ENCODE peak calls at places on chromosomes 6 and 20, in six cellular contexts. One of them, this sample, is unnamed.

GRCh38 chr6:7693827-7694226 is 32.1 kb upstream of the BMP6 start:
- DNase-seq in endodermal cell: no peak
- DNase-seq in bronchial epithelial cell: no peak
- DNase-seq in fibroblast of mammary gland: no peak
- DNase-seq in glutamatergic neuron: no peak
- DNase-seq in WTC11: no peak
- DNase-seq in this sample: no peak

GRCh38 chr20:63286781-63287696 is 5.9 kb upstream of the COL20A1 start:
- DNase-seq in bronchial epithelial cell: no peak
- DNase-seq in endodermal cell: no peak
- DNase-seq in glutamatergic neuron: no peak
- DNase-seq in fibroblast of mammary gland: no peak
- DNase-seq in WTC11: no peak
- DNase-seq in this sample: no peak

GRCh38 chr20:41482647-41483552 is 116.3 kb upstream of the EMILIN3 start:
- DNase-seq in bronchial epithelial cell: peak; percentile 12
- DNase-seq in fibroblast of mammary gland: peak; percentile 77
- DNase-seq in endodermal cell: no peak
- DNase-seq in glutamatergic neuron: no peak
- DNase-seq in WTC11: no peak
- DNase-seq in this sample: peak; percentile 70

GRCh38 chr6:141682391-141682790 is 450.3 kb upstream of the GJE1 start:
- DNase-seq in bronchial epithelial cell: peak; percentile 63
- DNase-seq in glutamatergic neuron: no peak
- DNase-seq in endodermal cell: no peak
- DNase-seq in WTC11: no peak
- DNase-seq in fibroblast of mammary gland: peak; percentile 22
- DNase-seq in this sample: no peak

GRCh38 chr20:49656304-49656703 is 57.4 kb downstream of the B4GALT5 start:
- DNase-seq in WTC11: no peak
- DNase-seq in endodermal cell: no peak
- DNase-seq in bronchial epithelial cell: no peak
- DNase-seq in glutamatergic neuron: no peak
- DNase-seq in fibroblast of mammary gland: peak; percentile 43
- DNase-seq in this sample: no peak

GRCh38 chr6:148854086-148854485 is 107.3 kb downstream of the UST start:
- DNase-seq in fibroblast of mammary gland: peak; percentile 29
- DNase-seq in glutamatergic neuron: no peak
- DNase-seq in bronchial epithelial cell: peak; percentile 94
- DNase-seq in WTC11: no peak
- DNase-seq in endodermal cell: no peak
- DNase-seq in this sample: no peak

GRCh38 chr20:43915209-43916072 is 789 bp downstream of the TOX2 start:
- DNase-seq in endodermal cell: peak; percentile 85
- DNase-seq in glutamatergic neuron: peak; percentile 48
- DNase-seq in fibroblast of mammary gland: peak; percentile 14
- DNase-seq in bronchial epithelial cell: no peak
- DNase-seq in WTC11: peak; percentile 63
- DNase-seq in this sample: no peak

GRCh38 chr6:22221630-22222029 is 75.2 kb downstream of the PRL start:
- DNase-seq in bronchial epithelial cell: peak; percentile 91
- DNase-seq in glutamatergic neuron: no peak
- DNase-seq in WTC11: no peak
- DNase-seq in endodermal cell: peak; percentile 59
- DNase-seq in fibroblast of mammary gland: no peak
- DNase-seq in this sample: no peak

GRCh38 chr20:37907677-37908397 is 4.9 kb downstream of the VSTM2L start:
- DNase-seq in WTC11: peak; percentile 46
- DNase-seq in endodermal cell: peak; percentile 82
- DNase-seq in bronchial epithelial cell: peak; percentile 42
- DNase-seq in glutamatergic neuron: peak; percentile 56
- DNase-seq in fibroblast of mammary gland: peak; percentile 72
- DNase-seq in this sample: peak; percentile 94

GRCh38 chr20:56249244-56249955 is 868 bp downstream of the MC3R start:
- DNase-seq in bronchial epithelial cell: no peak
- DNase-seq in glutamatergic neuron: peak; percentile 28
- DNase-seq in fibroblast of mammary gland: peak; percentile 13
- DNase-seq in WTC11: peak; percentile 17
- DNase-seq in endodermal cell: peak; percentile 88
- DNase-seq in this sample: no peak

DNA sequence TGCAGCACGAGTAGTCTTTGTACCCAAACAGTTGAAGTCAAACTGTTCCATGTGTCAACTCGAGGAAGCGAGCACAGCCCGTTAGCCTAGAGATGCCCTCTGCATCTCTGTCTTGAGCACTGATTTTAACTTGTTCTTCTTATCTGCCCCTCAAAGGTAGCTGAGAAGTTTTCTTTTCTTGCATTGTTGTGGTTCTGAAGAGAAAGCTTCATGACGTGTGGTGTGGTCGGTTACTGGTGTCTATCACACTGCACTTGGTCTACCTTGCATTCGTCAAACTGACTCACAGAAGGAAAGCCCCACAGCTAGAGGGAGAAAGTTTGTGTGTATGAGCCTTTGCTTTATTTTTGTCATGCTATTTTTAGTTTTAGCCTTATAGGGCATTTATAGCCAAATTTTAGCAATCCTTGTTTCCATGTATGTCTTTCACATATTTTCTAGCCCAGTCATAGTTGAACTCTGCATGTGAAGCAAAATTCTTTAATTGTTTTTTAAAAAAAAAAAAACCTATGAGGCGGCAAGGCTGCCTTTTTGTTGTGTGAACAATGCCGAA is 115.1 kb downstream of the JAG1 start:
- DNase-seq in bronchial epithelial cell: peak; percentile 93
- DNase-seq in endodermal cell: no peak
- DNase-seq in glutamatergic neuron: no peak
- DNase-seq in fibroblast of mammary gland: peak; percentile 85
- DNase-seq in WTC11: no peak
- DNase-seq in this sample: peak; percentile 91
- TF ChIP-seq CTCF in bronchial epithelial cell: no peak
- TF ChIP-seq CTCF in endodermal cell: no peak
- TF ChIP-seq CTCF in glutamatergic neuron: no peak
- TF ChIP-seq CTCF in fibroblast of mammary gland: peak; percentile 20
- TF ChIP-seq CTCF in WTC11: no peak
- TF ChIP-seq CTCF in this sample: peak; percentile 46

GRCh38 chr6:28351087-28351486 is 1.3 kb downstream of the ZKSCAN3 start:
- DNase-seq in glutamatergic neuron: no peak
- DNase-seq in WTC11: no peak
- DNase-seq in endodermal cell: no peak
- DNase-seq in fibroblast of mammary gland: no peak
- DNase-seq in bronchial epithelial cell: no peak
- DNase-seq in this sample: no peak

GRCh38 chr6:28349892-28350737 is at the start of gene ZKSCAN3:
- DNase-seq in endodermal cell: peak; percentile 94
- DNase-seq in WTC11: peak; percentile 85
- DNase-seq in fibroblast of mammary gland: peak; percentile 72
- DNase-seq in glutamatergic neuron: peak; percentile 84
- DNase-seq in bronchial epithelial cell: peak; percentile 72
- DNase-seq in this sample: peak; percentile 28

GRCh38 chr6:28351493-28351925 is 1.8 kb downstream of the ZKSCAN3 start:
- DNase-seq in bronchial epithelial cell: no peak
- DNase-seq in fibroblast of mammary gland: no peak
- DNase-seq in WTC11: no peak
- DNase-seq in glutamatergic neuron: no peak
- DNase-seq in endodermal cell: no peak
- DNase-seq in this sample: no peak

GRCh38 chr6:28347119-28347518 is 2.6 kb upstream of the ZKSCAN3 start:
- DNase-seq in fibroblast of mammary gland: no peak
- DNase-seq in bronchial epithelial cell: no peak
- DNase-seq in glutamatergic neuron: no peak
- DNase-seq in WTC11: no peak
- DNase-seq in endodermal cell: no peak
- DNase-seq in this sample: no peak

GRCh38 chr6:28349344-28349891 is 329 bp upstream of the ZKSCAN3 start:
- DNase-seq in glutamatergic neuron: no peak
- DNase-seq in WTC11: no peak
- DNase-seq in bronchial epithelial cell: no peak
- DNase-seq in fibroblast of mammary gland: no peak
- DNase-seq in endodermal cell: no peak
- DNase-seq in this sample: no peak
- TF ChIP-seq CTCF in glutamatergic neuron: no peak
- TF ChIP-seq CTCF in WTC11: no peak
- TF ChIP-seq CTCF in bronchial epithelial cell: no peak
- TF ChIP-seq CTCF in fibroblast of mammary gland: no peak
- TF ChIP-seq CTCF in endodermal cell: no peak
- TF ChIP-seq CTCF in this sample: no peak

GRCh38 chr20:46557231-46557956 is 6.9 kb upstream of the OCSTAMP start:
- DNase-seq in bronchial epithelial cell: peak; percentile 78
- DNase-seq in WTC11: no peak
- DNase-seq in endodermal cell: no peak
- DNase-seq in glutamatergic neuron: no peak
- DNase-seq in fibroblast of mammary gland: peak; percentile 67
- DNase-seq in this sample: no peak

GRCh38 chr20:46559001-46559400 is 8.5 kb upstream of the OCSTAMP start:
- DNase-seq in fibroblast of mammary gland: no peak
- DNase-seq in WTC11: no peak
- DNase-seq in glutamatergic neuron: no peak
- DNase-seq in endodermal cell: no peak
- DNase-seq in bronchial epithelial cell: no peak
- DNase-seq in this sample: no peak

GRCh38 chr20:46562009-46562372 is 11.5 kb upstream of the OCSTAMP start:
- DNase-seq in glutamatergic neuron: no peak
- DNase-seq in WTC11: no peak
- DNase-seq in bronchial epithelial cell: no peak
- DNase-seq in fibroblast of mammary gland: no peak
- DNase-seq in endodermal cell: no peak
- DNase-seq in this sample: no peak

GRCh38 chr20:46558511-46558959 is 8.1 kb upstream of the OCSTAMP start:
- DNase-seq in fibroblast of mammary gland: peak; percentile 96
- DNase-seq in glutamatergic neuron: peak; percentile 36
- DNase-seq in endodermal cell: no peak
- DNase-seq in bronchial epithelial cell: peak; percentile 95
- DNase-seq in WTC11: no peak
- DNase-seq in this sample: peak; percentile 15

DNA sequence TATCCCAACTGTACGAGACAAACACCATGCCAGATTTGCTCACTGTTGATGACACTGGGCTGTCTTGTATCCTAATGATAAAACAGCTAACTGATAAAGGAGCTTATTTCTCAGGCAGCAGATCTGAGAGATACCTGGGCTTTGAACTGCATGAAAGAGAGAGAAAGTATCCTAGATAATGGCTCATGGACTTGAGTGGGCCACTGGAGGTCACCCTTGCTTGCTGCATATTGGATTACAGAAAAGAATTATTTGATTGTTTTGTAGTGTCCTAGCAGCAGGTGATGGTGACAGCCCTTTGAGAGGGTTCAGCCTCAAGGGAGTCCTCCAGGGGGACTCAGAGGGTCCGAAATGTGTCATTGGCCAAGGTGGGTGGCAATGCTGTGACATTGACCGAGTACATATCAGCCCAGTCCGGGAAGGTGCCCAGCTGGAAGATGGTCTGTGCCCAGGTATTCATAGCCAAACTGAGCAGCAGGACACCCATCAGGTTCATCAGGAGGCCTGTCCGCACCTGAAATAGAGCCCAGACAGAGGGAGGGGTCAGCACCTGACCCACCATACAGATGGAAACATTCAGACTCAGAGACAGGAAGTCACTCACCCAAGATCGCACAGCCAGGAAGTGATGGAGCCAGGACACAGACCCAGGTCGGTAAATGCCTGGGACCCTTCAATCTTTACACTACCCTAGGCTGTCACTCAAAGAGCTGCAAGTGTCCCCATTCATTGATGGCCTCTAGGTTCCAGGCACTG is 9.4 kb upstream of the OCSTAMP start:
- DNase-seq in endodermal cell: no peak
- DNase-seq in WTC11: no peak
- DNase-seq in glutamatergic neuron: no peak
- DNase-seq in fibroblast of mammary gland: no peak
- DNase-seq in bronchial epithelial cell: no peak
- DNase-seq in this sample: no peak
- TF ChIP-seq CTCF in endodermal cell: peak; percentile 60
- TF ChIP-seq CTCF in WTC11: no peak
- TF ChIP-seq CTCF in glutamatergic neuron: no peak
- TF ChIP-seq CTCF in fibroblast of mammary gland: no peak
- TF ChIP-seq CTCF in bronchial epithelial cell: no peak
- TF ChIP-seq CTCF in this sample: peak; percentile 3

DNA sequence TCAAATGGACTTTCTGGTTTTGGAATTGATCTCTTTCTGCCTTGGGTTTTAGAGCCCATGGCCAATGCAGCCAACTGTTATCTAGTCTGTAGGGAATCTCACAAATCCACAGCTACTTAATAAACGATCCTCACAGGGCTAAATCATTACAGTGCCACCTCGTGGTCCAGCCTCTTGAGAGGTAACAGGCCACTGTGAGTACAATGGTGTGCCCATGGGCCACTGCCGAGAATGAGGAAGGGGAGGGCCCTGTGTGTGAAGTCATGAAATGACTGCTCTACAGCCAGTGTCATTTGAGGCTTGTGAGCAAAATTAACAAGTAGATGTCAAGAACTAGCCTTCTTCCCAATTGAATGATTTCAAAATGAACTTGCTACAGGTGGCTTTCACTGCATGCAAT is 54.3 kb upstream of the GMPR start:
- DNase-seq in glutamatergic neuron: no peak
- DNase-seq in bronchial epithelial cell: peak; percentile 57
- DNase-seq in WTC11: peak; percentile 36
- DNase-seq in fibroblast of mammary gland: peak; percentile 18
- DNase-seq in endodermal cell: peak; percentile 81
- DNase-seq in this sample: no peak
- TF ChIP-seq CTCF in glutamatergic neuron: no peak
- TF ChIP-seq CTCF in bronchial epithelial cell: peak; percentile 58
- TF ChIP-seq CTCF in WTC11: no peak
- TF ChIP-seq CTCF in fibroblast of mammary gland: peak; percentile 20
- TF ChIP-seq CTCF in endodermal cell: peak; percentile 65
- TF ChIP-seq CTCF in this sample: peak; percentile 25

DNA sequence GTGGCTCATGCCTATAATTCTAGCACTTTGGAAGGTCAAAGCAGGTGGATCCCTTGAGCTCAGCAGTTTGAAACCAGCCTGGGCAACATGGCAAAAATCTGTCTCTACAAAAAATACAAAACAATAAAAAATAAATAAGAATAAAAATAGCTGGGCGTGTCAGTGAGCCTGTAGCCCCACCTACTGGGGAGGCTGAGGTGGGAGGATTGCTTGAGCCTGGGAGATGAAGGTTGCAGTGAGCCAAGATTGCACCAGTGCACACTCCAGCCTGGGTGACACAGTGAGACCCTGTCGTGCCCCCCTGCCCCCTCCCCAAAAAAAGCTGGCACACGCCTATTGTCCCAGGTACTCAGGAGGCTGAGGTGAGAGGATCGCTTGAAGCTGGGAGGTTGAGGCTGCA is 35.1 kb upstream of the SRPK1 start:
- DNase-seq in fibroblast of mammary gland: no peak
- DNase-seq in bronchial epithelial cell: no peak
- DNase-seq in WTC11: no peak
- DNase-seq in endodermal cell: no peak
- DNase-seq in glutamatergic neuron: no peak
- DNase-seq in this sample: no peak
- TF ChIP-seq CTCF in fibroblast of mammary gland: peak; percentile 26
- TF ChIP-seq CTCF in bronchial epithelial cell: peak; percentile 4
- TF ChIP-seq CTCF in WTC11: no peak
- TF ChIP-seq CTCF in endodermal cell: peak; percentile 59
- TF ChIP-seq CTCF in glutamatergic neuron: no peak
- TF ChIP-seq CTCF in this sample: peak; percentile 10

GRCh38 chr6:88445188-88445958 is 279.2 kb upstream of the CNR1 start:
- DNase-seq in WTC11: no peak
- DNase-seq in bronchial epithelial cell: no peak
- DNase-seq in fibroblast of mammary gland: no peak
- DNase-seq in endodermal cell: no peak
- DNase-seq in glutamatergic neuron: no peak
- DNase-seq in this sample: no peak

GRCh38 chr6:88455317-88455716 is 289.2 kb upstream of the CNR1 start:
- DNase-seq in endodermal cell: no peak
- DNase-seq in WTC11: no peak
- DNase-seq in glutamatergic neuron: no peak
- DNase-seq in fibroblast of mammary gland: no peak
- DNase-seq in bronchial epithelial cell: no peak
- DNase-seq in this sample: no peak

GRCh38 chr6:88449770-88450169 is 283.6 kb upstream of the CNR1 start:
- DNase-seq in endodermal cell: no peak
- DNase-seq in bronchial epithelial cell: no peak
- DNase-seq in WTC11: no peak
- DNase-seq in glutamatergic neuron: no peak
- DNase-seq in fibroblast of mammary gland: peak; percentile 49
- DNase-seq in this sample: no peak
- TF ChIP-seq CTCF in endodermal cell: no peak
- TF ChIP-seq CTCF in bronchial epithelial cell: no peak
- TF ChIP-seq CTCF in WTC11: no peak
- TF ChIP-seq CTCF in glutamatergic neuron: no peak
- TF ChIP-seq CTCF in fibroblast of mammary gland: no peak
- TF ChIP-seq CTCF in this sample: no peak